ENCODE peak calls at places on chromosomes 4 and X, in seven cellular contexts. M, K, U, S, V, R and I are unnamed samples.

GRCh38 chr4:183872531-183872930 is 32.6 kb upstream of the STOX2 start:
- DNase-seq in M (peak; percentile 84), K (no peak), U (no peak), S (no peak), V (no peak), R (no peak), I (no peak)

GRCh38 chr4:185318679-185319078 is 77.0 kb downstream of the LRP2BP start:
- DNase-seq in M (no peak), K (no peak), U (no peak), S (no peak), V (no peak), R (no peak), I (peak; percentile 47)

GRCh38 chrX:12089740-12090139 is 48.5 kb upstream of the FRMPD4 start:
- DNase-seq in M (no peak), K (no peak), U (no peak), S (no peak), V (no peak), R (no peak), I (no peak)

GRCh38 chr4:94534401-94535312 is 82.9 kb downstream of the PDLIM5 start:
- DNase-seq in M (no peak), K (no peak), U (no peak), S (no peak), V (no peak), R (peak; percentile 30), I (peak; percentile 13)

GRCh38 chr4:101730291-101731117 is 60.0 kb upstream of the BANK1 start:
- DNase-seq in M (peak; percentile 81), K (peak; percentile 69), U (no peak), S (peak; percentile 46), V (peak; percentile 41), R (peak; percentile 31), I (peak; percentile 67)

GRCh38 chr4:7210818-7211217 is 18.5 kb downstream of the SORCS2 start:
- DNase-seq in M (no peak), K (peak; percentile 62), U (no peak), S (no peak), V (no peak), R (no peak), I (no peak)

GRCh38 chr4:87251104-87251503 is 30.7 kb upstream of the KLHL8 start:
- DNase-seq in M (no peak), K (no peak), U (no peak), S (peak; percentile 79), V (no peak), R (no peak), I (no peak)

GRCh38 chr4:183291070-183291469 is 29.0 kb downstream of the CLDN22 start:
- DNase-seq in M (no peak), K (no peak), U (no peak), S (no peak), V (no peak), R (no peak), I (no peak)

GRCh38 chr4:165877291-165877690 is 4.3 kb downstream of the TLL1 start:
- DNase-seq in M (peak; percentile 48), K (peak; percentile 48), U (no peak), S (no peak), V (no peak), R (no peak), I (no peak)

GRCh38 chr4:147826288-147826646 is 94.4 kb downstream of the ARHGAP10 start:
- DNase-seq in M (no peak), K (no peak), U (no peak), S (no peak), V (no peak), R (no peak), I (no peak)

GRCh38 chr4:151418385-151418784 is 9.4 kb downstream of the FHIP1A start:
- DNase-seq in M (no peak), K (peak; percentile 70), U (no peak), S (no peak), V (no peak), R (no peak), I (no peak)

GRCh38 chrX:72308209-72308565 is 2.5 kb upstream of the CITED1 start:
- DNase-seq in M (no peak), K (no peak), U (no peak), S (no peak), V (no peak), R (no peak), I (no peak)

GRCh38 chrX:127888767-127889166 is 163.4 kb downstream of the ACTRT1 start:
- DNase-seq in M (no peak), K (no peak), U (no peak), S (no peak), V (no peak), R (no peak), I (peak; percentile 56)

GRCh38 chrX:8284131-8284530 is 113.1 kb upstream of the VCX2 start:
- DNase-seq in M (no peak), K (no peak), U (no peak), S (no peak), V (no peak), R (no peak), I (no peak)

GRCh38 chrX:13203281-13203680 is 116.6 kb downstream of the ATXN3L start:
- DNase-seq in M (no peak), K (no peak), U (no peak), S (no peak), V (no peak), R (no peak), I (no peak)

GRCh38 chr4:176002007-176002623 is 63.5 kb upstream of the WDR17 start:
- DNase-seq in M (peak; percentile 46), K (no peak), U (no peak), S (peak; percentile 42), V (peak; percentile 5), R (peak; percentile 40), I (peak; percentile 77)